ENCODE peak calls at places on chromosomes 16 and 17, in eight cellular contexts. V is AG20443, Y is left ventricle myocardium inferior, D is A172, K is A673, G is HFF-Myc, R is AML-193, J is Calu3. Q is an unnamed sample.

GRCh38 chr16:17970816-17971291 is 365.7 kb downstream of the NPIPA8 start:
- DNase-seq in V (peak), Y (no peak), D (no peak), K (no peak), G (no peak), R (no peak), J (no peak), Q (no peak)

GRCh38 chr16:79597775-79598174 is 2.8 kb downstream of the MAF start:
- DNase-seq in V (no peak), Y (no peak), D (no peak), K (no peak), G (no peak), R (no peak), J (no peak), Q (no peak)

GRCh38 chr17:43766413-43767052 is 7.9 kb upstream of the SOST start:
- DNase-seq in V (peak), Y (peak), D (no peak), K (peak), G (no peak), R (no peak), J (peak), Q (no peak)

GRCh38 chr17:59062509-59062908 is 44.2 kb downstream of the TRIM37 start:
- DNase-seq in V (no peak), Y (no peak), D (no peak), K (no peak), G (no peak), R (no peak), J (no peak), Q (no peak)

GRCh38 chr16:2196162-2196980 is at the start of gene CASKIN1:
- DNase-seq in V (peak), Y (no peak), D (no peak), K (peak), G (no peak), R (no peak), J (peak), Q (no peak)

GRCh38 chr17:45018514-45019176 is 32.8 kb downstream of the DCAKD start:
- DNase-seq in V (peak), Y (peak), D (no peak), K (no peak), G (no peak), R (peak), J (no peak), Q (no peak)

GRCh38 chr17:31931781-31932180 is 5.0 kb upstream of the SUZ12 start:
- DNase-seq in V (no peak), Y (no peak), D (no peak), K (no peak), G (no peak), R (no peak), J (no peak), Q (no peak)

GRCh38 chr17:2043785-2044184 is 2.0 kb downstream of the OVCA2 start:
- DNase-seq in V (peak), Y (no peak), D (peak), K (no peak), G (no peak), R (no peak), J (peak), Q (no peak)

GRCh38 chr16:55333690-55334089 is 9.7 kb downstream of the IRX6 start:
- DNase-seq in V (no peak), Y (no peak), D (no peak), K (no peak), G (no peak), R (peak), J (no peak), Q (no peak)

GRCh38 chr16:69326172-69326873 is 4.1 kb downstream of the PDF start:
- DNase-seq in V (no peak), Y (no peak), D (no peak), K (no peak), G (no peak), R (no peak), J (no peak), Q (no peak)

GRCh38 chr17:80125656-80126448 is 21.1 kb downstream of the EIF4A3 start:
- DNase-seq in V (peak), Y (no peak), D (no peak), K (no peak), G (no peak), R (no peak), J (no peak), Q (no peak)

GRCh38 chr17:81635973-81636504 is 873 bp downstream of the NPLOC4 start:
- DNase-seq in V (no peak), Y (no peak), D (no peak), K (no peak), G (no peak), R (no peak), J (peak), Q (no peak)

GRCh38 chr16:57893559-57894389 is 77.2 kb downstream of the CNGB1 start:
- DNase-seq in V (peak), Y (no peak), D (peak), K (no peak), G (no peak), R (no peak), J (peak), Q (no peak)

GRCh38 chr17:81519284-81520020 is 6.9 kb upstream of the ACTG1 start:
- DNase-seq in V (no peak), Y (no peak), D (no peak), K (no peak), G (no peak), R (no peak), J (peak), Q (no peak)

GRCh38 chr17:64387145-64387473 is 3.6 kb downstream of the PECAM1 start:
- DNase-seq in V (no peak), Y (no peak), D (no peak), K (no peak), G (no peak), R (no peak), J (no peak), Q (no peak)

GRCh38 chr16:11841026-11841425 is 10.3 kb downstream of the RSL1D1 start:
- DNase-seq in V (no peak), Y (no peak), D (no peak), K (no peak), G (no peak), R (no peak), J (no peak), Q (no peak)

GRCh38 chr17:67434061-67434525 is 57.0 kb downstream of the PITPNC1 start:
- DNase-seq in V (no peak), Y (peak), D (no peak), K (peak), G (no peak), R (peak), J (no peak), Q (no peak)

GRCh38 chr17:78645421-78646295 is 68.5 kb upstream of the DNAH17 start:
- DNase-seq in V (peak), Y (peak), D (peak), K (peak), G (no peak), R (no peak), J (peak), Q (no peak)

GRCh38 chr16:58197314-58198012 is 443 bp downstream of the CSNK2A2 start:
- DNase-seq in V (peak), Y (no peak), D (no peak), K (no peak), G (no peak), R (no peak), J (peak), Q (no peak)

GRCh38 chr17:21352221-21352980 is 23.8 kb upstream of the KCNJ12 start:
- DNase-seq in V (no peak), Y (no peak), D (no peak), K (no peak), G (no peak), R (no peak), J (no peak), Q (no peak)

GRCh38 chr16:28180660-28181556 is 30.9 kb downstream of the XPO6 start:
- DNase-seq in V (no peak), Y (no peak), D (peak), K (no peak), G (no peak), R (peak), J (no peak), Q (no peak)

GRCh38 chr16:76683051-76683450 is 405.9 kb downstream of the CNTNAP4 start:
- DNase-seq in V (no peak), Y (no peak), D (no peak), K (no peak), G (no peak), R (no peak), J (no peak), Q (no peak)

GRCh38 chr17:79901131-79901530 is 61.9 kb upstream of the CBX4 start:
- DNase-seq in V (no peak), Y (no peak), D (no peak), K (no peak), G (no peak), R (no peak), J (no peak), Q (no peak)

GRCh38 chr17:60106377-60107059 is 27.8 kb upstream of the HEATR6 start:
- DNase-seq in V (peak), Y (no peak), D (peak), K (no peak), G (no peak), R (no peak), J (no peak), Q (no peak)

GRCh38 chr17:4304417-4305027 is 40.7 kb upstream of the ANKFY1 start:
- DNase-seq in V (peak), Y (no peak), D (peak), K (peak), G (no peak), R (peak), J (peak), Q (peak)

GRCh38 chr16:84532855-84533486 is 28.5 kb upstream of the MEAK7 start:
- DNase-seq in V (no peak), Y (no peak), D (peak), K (no peak), G (no peak), R (no peak), J (no peak), Q (no peak)

GRCh38 chr17:75489511-75489955 is 25.8 kb downstream of the CASKIN2 start:
- DNase-seq in V (no peak), Y (no peak), D (no peak), K (no peak), G (no peak), R (no peak), J (no peak), Q (no peak)

GRCh38 chr17:44439168-44439567 is 49.7 kb upstream of the ITGA2B start:
- DNase-seq in V (no peak), Y (no peak), D (no peak), K (no peak), G (no peak), R (no peak), J (no peak), Q (no peak)

GRCh38 chr16:30353438-30354129 is 1.5 kb downstream of the CD2BP2 start:
- DNase-seq in V (no peak), Y (no peak), D (no peak), K (no peak), G (no peak), R (no peak), J (no peak), Q (no peak)

GRCh38 chr16:48047755-48048154 is 108.0 kb downstream of the ABCC12 start:
- DNase-seq in V (no peak), Y (no peak), D (no peak), K (no peak), G (no peak), R (no peak), J (no peak), Q (no peak)

GRCh38 chr16:72597938-72598337 is 426.0 kb upstream of the PMFBP1 start:
- DNase-seq in V (no peak), Y (no peak), D (no peak), K (no peak), G (no peak), R (no peak), J (no peak), Q (no peak)

GRCh38 chr17:549197-550040 is 165.2 kb downstream of the VPS53 start:
- DNase-seq in V (peak), Y (no peak), D (peak), K (no peak), G (peak), R (no peak), J (no peak), Q (no peak)

Q was measured in NCI-H1048.